ENCODE peak calls at places on chromosomes 12 and 14, in nine cellular contexts. One of them, this sample, is unnamed.

GRCh38 chr14:36339817-36340216 is 19.4 kb upstream of the MBIP start:
- DNase-seq in RWPE2: no peak
- DNase-seq in mammary epithelial cell: no peak
- DNase-seq in stomach: no peak
- DNase-seq in fibroblast of mammary gland: no peak
- DNase-seq in colonic mucosa: no peak
- DNase-seq in heart left ventricle: no peak
- DNase-seq in endodermal cell: no peak
- DNase-seq in hepatocyte: no peak
- DNase-seq in this sample: no peak

GRCh38 chr12:113244015-113244983 is 23.0 kb downstream of the TPCN1 start:
- DNase-seq in RWPE2: no peak
- DNase-seq in mammary epithelial cell: peak; percentile 65
- DNase-seq in stomach: peak; percentile 91
- DNase-seq in fibroblast of mammary gland: no peak
- DNase-seq in colonic mucosa: peak; percentile 82
- DNase-seq in heart left ventricle: peak; percentile 84
- DNase-seq in endodermal cell: peak; percentile 53
- DNase-seq in hepatocyte: no peak
- DNase-seq in this sample: no peak

GRCh38 chr14:71361335-71361734 is 454.1 kb downstream of the PCNX1 start:
- DNase-seq in RWPE2: no peak
- DNase-seq in mammary epithelial cell: peak; percentile 37
- DNase-seq in stomach: no peak
- DNase-seq in fibroblast of mammary gland: peak; percentile 54
- DNase-seq in colonic mucosa: no peak
- DNase-seq in heart left ventricle: no peak
- DNase-seq in endodermal cell: no peak
- DNase-seq in hepatocyte: no peak
- DNase-seq in this sample: no peak

GRCh38 chr14:32657081-32657480 is 281.6 kb upstream of the NPAS3 start:
- DNase-seq in RWPE2: no peak
- DNase-seq in mammary epithelial cell: peak; percentile 62
- DNase-seq in stomach: no peak
- DNase-seq in fibroblast of mammary gland: peak; percentile 92
- DNase-seq in colonic mucosa: peak; percentile 21
- DNase-seq in heart left ventricle: no peak
- DNase-seq in endodermal cell: peak; percentile 46
- DNase-seq in hepatocyte: no peak
- DNase-seq in this sample: no peak

GRCh38 chr12:104582739-104583138 is 126.0 kb downstream of the CHST11 start:
- DNase-seq in RWPE2: no peak
- DNase-seq in mammary epithelial cell: no peak
- DNase-seq in stomach: no peak
- DNase-seq in fibroblast of mammary gland: no peak
- DNase-seq in colonic mucosa: no peak
- DNase-seq in heart left ventricle: no peak
- DNase-seq in endodermal cell: no peak
- DNase-seq in hepatocyte: no peak
- DNase-seq in this sample: no peak

GRCh38 chr14:72686101-72686500 is 207.8 kb downstream of the DPF3 start:
- DNase-seq in RWPE2: no peak
- DNase-seq in mammary epithelial cell: no peak
- DNase-seq in stomach: no peak
- DNase-seq in fibroblast of mammary gland: no peak
- DNase-seq in colonic mucosa: no peak
- DNase-seq in heart left ventricle: no peak
- DNase-seq in endodermal cell: no peak
- DNase-seq in hepatocyte: no peak
- DNase-seq in this sample: no peak

GRCh38 chr14:68466491-68466977 is 326.3 kb downstream of the ZFP36L1 start:
- DNase-seq in RWPE2: peak; percentile 68
- DNase-seq in mammary epithelial cell: peak; percentile 91
- DNase-seq in stomach: no peak
- DNase-seq in fibroblast of mammary gland: peak; percentile 94
- DNase-seq in colonic mucosa: no peak
- DNase-seq in heart left ventricle: peak; percentile 29
- DNase-seq in endodermal cell: no peak
- DNase-seq in hepatocyte: peak; percentile 57
- DNase-seq in this sample: no peak

GRCh38 chr12:82855872-82856271 is 169.2 kb downstream of the TMTC2 start:
- DNase-seq in RWPE2: no peak
- DNase-seq in mammary epithelial cell: no peak
- DNase-seq in stomach: no peak
- DNase-seq in fibroblast of mammary gland: no peak
- DNase-seq in colonic mucosa: no peak
- DNase-seq in heart left ventricle: no peak
- DNase-seq in endodermal cell: no peak
- DNase-seq in hepatocyte: no peak
- DNase-seq in this sample: no peak

GRCh38 chr14:94009767-94010166 is 12.7 kb downstream of the CCDC197 start:
- DNase-seq in RWPE2: no peak
- DNase-seq in mammary epithelial cell: peak; percentile 77
- DNase-seq in stomach: no peak
- DNase-seq in fibroblast of mammary gland: peak; percentile 55
- DNase-seq in colonic mucosa: no peak
- DNase-seq in heart left ventricle: no peak
- DNase-seq in endodermal cell: no peak
- DNase-seq in hepatocyte: no peak
- DNase-seq in this sample: peak; percentile 38

GRCh38 chr14:71089974-71090373 is 182.7 kb downstream of the PCNX1 start:
- DNase-seq in RWPE2: no peak
- DNase-seq in mammary epithelial cell: no peak
- DNase-seq in stomach: no peak
- DNase-seq in fibroblast of mammary gland: peak; percentile 30
- DNase-seq in colonic mucosa: no peak
- DNase-seq in heart left ventricle: no peak
- DNase-seq in endodermal cell: no peak
- DNase-seq in hepatocyte: no peak
- DNase-seq in this sample: no peak

GRCh38 chr12:76029982-76030377 is 1.6 kb downstream of the PHLDA1 start:
- DNase-seq in RWPE2: no peak
- DNase-seq in mammary epithelial cell: peak; percentile 47
- DNase-seq in stomach: no peak
- DNase-seq in fibroblast of mammary gland: peak; percentile 51
- DNase-seq in colonic mucosa: no peak
- DNase-seq in heart left ventricle: no peak
- DNase-seq in endodermal cell: peak; percentile 82
- DNase-seq in hepatocyte: peak; percentile 35
- DNase-seq in this sample: no peak

GRCh38 chr12:41942355-41942754 is 202.3 kb downstream of the GXYLT1 start:
- DNase-seq in RWPE2: no peak
- DNase-seq in mammary epithelial cell: no peak
- DNase-seq in stomach: no peak
- DNase-seq in fibroblast of mammary gland: no peak
- DNase-seq in colonic mucosa: no peak
- DNase-seq in heart left ventricle: no peak
- DNase-seq in endodermal cell: no peak
- DNase-seq in hepatocyte: no peak
- DNase-seq in this sample: no peak

GRCh38 chr14:30273564-30273880 is 285.4 kb upstream of the G2E3 start:
- DNase-seq in RWPE2: no peak
- DNase-seq in mammary epithelial cell: no peak
- DNase-seq in stomach: no peak
- DNase-seq in fibroblast of mammary gland: no peak
- DNase-seq in colonic mucosa: no peak
- DNase-seq in heart left ventricle: no peak
- DNase-seq in endodermal cell: no peak
- DNase-seq in hepatocyte: no peak
- DNase-seq in this sample: no peak

GRCh38 chr14:98871796-98872195 is 400.2 kb downstream of the BCL11B start:
- DNase-seq in RWPE2: no peak
- DNase-seq in mammary epithelial cell: no peak
- DNase-seq in stomach: no peak
- DNase-seq in fibroblast of mammary gland: peak; percentile 2
- DNase-seq in colonic mucosa: no peak
- DNase-seq in heart left ventricle: no peak
- DNase-seq in endodermal cell: no peak
- DNase-seq in hepatocyte: no peak
- DNase-seq in this sample: no peak

DNA sequence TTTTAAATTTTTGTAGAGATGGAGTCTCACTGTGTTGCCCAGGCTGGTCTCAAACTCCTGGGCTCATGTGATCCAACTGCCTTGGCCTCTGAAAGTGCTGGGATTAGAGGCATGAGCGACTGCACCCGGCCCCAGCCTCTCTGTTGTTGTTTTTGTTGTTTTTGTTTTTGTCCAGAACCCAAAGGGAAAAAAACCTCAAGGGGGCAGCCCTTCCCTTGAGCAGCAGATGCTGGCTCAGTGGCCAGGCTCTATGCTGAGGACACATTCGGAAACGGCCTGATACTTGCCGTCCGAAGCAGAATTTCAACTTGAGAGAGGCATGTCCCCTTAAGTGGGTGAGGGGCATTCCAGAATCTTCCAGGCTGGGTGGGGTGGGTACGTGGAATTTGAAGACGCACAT is 6.7 kb downstream of the MVK start:
- DNase-seq in RWPE2: no peak
- DNase-seq in mammary epithelial cell: no peak
- DNase-seq in stomach: no peak
- DNase-seq in fibroblast of mammary gland: no peak
- DNase-seq in colonic mucosa: no peak
- DNase-seq in heart left ventricle: no peak
- DNase-seq in endodermal cell: no peak
- DNase-seq in hepatocyte: no peak
- DNase-seq in this sample: no peak
- TF ChIP-seq CTCF in RWPE2: no peak
- TF ChIP-seq CTCF in mammary epithelial cell: no peak
- TF ChIP-seq CTCF in stomach: no peak
- TF ChIP-seq CTCF in fibroblast of mammary gland: no peak
- TF ChIP-seq CTCF in colonic mucosa: no peak
- TF ChIP-seq CTCF in heart left ventricle: no peak
- TF ChIP-seq CTCF in endodermal cell: peak; percentile 22
- TF ChIP-seq CTCF in hepatocyte: no peak
- TF ChIP-seq CTCF in this sample: no peak

DNA sequence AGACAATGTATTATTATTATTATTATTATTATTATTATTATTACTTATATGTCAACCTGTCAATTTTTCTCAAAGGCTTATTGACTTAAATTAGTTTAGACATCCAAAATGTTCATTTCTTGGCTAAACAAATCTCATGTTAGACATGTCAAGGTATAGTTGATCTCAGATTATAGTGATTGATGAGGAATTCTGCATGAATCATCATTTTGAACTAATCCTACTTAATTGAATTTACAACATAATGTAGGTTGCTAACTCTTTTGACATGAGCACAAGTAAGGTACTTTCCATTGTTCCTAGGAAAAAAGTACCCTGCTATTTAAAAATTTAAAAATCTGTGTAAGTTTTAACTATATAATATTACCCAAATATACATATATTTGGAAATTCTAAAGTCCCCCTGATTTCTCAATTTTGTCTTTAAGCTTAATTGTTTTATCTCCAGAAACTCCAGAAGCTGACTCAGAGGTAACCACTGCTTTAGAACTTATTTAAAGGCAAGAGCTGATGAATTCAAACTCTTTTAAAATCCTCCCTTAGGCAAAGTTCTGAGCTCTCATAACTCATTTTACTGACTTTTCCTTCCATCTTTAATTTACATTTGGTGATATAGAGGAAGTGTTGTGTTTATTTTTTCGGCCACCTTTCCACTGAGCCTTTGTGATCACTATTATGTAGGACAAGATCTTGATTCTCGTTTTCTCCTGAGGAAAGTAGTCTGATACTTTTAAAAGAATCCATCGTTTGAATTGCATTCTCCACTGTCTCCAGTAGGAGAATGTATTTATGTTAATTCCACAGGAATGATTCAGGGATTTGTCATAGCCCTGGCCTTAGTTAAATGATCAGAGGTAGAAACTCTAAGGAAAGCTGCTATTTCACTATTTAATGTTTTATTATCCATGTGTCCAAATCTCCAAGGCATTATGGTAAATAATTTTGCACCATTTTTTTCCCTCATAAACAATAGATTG is 1304.5 kb downstream of the AACS start:
- DNase-seq in RWPE2: no peak
- DNase-seq in mammary epithelial cell: no peak
- DNase-seq in stomach: no peak
- DNase-seq in fibroblast of mammary gland: peak; percentile 34
- DNase-seq in colonic mucosa: no peak
- DNase-seq in heart left ventricle: no peak
- DNase-seq in endodermal cell: no peak
- DNase-seq in hepatocyte: no peak
- DNase-seq in this sample: no peak
- H3K4me3 ChIP-seq in RWPE2: no peak overlapping the region
- H3K4me3 ChIP-seq in mammary epithelial cell: no peak overlapping the region
- H3K4me3 ChIP-seq in stomach: no peak overlapping the region
- H3K4me3 ChIP-seq in fibroblast of mammary gland: no peak overlapping the region
- H3K4me3 ChIP-seq in colonic mucosa: no peak overlapping the region
- H3K4me3 ChIP-seq in heart left ventricle: no peak overlapping the region
- H3K4me3 ChIP-seq in endodermal cell: no peak overlapping the region
- H3K4me3 ChIP-seq in hepatocyte: no peak overlapping the region
- H3K4me3 ChIP-seq in this sample: no peak overlapping the region

DNA sequence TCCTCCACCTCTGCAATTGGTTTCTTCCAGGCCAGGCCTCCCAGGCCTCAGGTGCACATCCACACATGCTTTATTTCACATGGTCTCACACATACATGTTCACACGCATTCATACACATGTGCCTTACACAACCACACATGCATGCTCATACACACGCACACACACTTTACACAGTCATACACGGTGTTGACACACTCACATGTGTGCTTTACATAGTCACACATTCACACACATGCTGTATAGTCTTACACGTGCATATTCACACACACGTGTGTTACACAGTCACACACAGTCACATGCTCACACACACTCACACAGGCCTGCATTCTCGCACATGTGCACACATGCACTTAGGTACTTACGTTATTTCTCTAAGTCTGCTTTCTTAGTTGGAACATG is 18.0 kb upstream of the PLEKHG3 start:
- DNase-seq in RWPE2: no peak
- DNase-seq in mammary epithelial cell: no peak
- DNase-seq in stomach: no peak
- DNase-seq in fibroblast of mammary gland: no peak
- DNase-seq in colonic mucosa: no peak
- DNase-seq in heart left ventricle: no peak
- DNase-seq in endodermal cell: no peak
- DNase-seq in hepatocyte: no peak
- DNase-seq in this sample: no peak
- TF ChIP-seq CTCF in RWPE2: no peak
- TF ChIP-seq CTCF in mammary epithelial cell: no peak
- TF ChIP-seq CTCF in stomach: no peak
- TF ChIP-seq CTCF in fibroblast of mammary gland: no peak
- TF ChIP-seq CTCF in colonic mucosa: no peak
- TF ChIP-seq CTCF in heart left ventricle: no peak
- TF ChIP-seq CTCF in endodermal cell: no peak
- TF ChIP-seq CTCF in hepatocyte: no peak
- TF ChIP-seq CTCF in this sample: no peak

GRCh38 chr12:119876761-119877638 is at the start of gene CIT:
- DNase-seq in RWPE2: peak; percentile 86
- DNase-seq in mammary epithelial cell: peak; percentile 93
- DNase-seq in stomach: peak; percentile 92
- DNase-seq in fibroblast of mammary gland: peak; percentile 95
- DNase-seq in colonic mucosa: peak; percentile 92
- DNase-seq in heart left ventricle: peak; percentile 90
- DNase-seq in endodermal cell: peak; percentile 99
- DNase-seq in hepatocyte: peak; percentile 96
- DNase-seq in this sample: peak; percentile 94

GRCh38 chr12:119883234-119883633 is 6.1 kb upstream of the CIT start:
- DNase-seq in RWPE2: no peak
- DNase-seq in mammary epithelial cell: no peak
- DNase-seq in stomach: no peak
- DNase-seq in fibroblast of mammary gland: no peak
- DNase-seq in colonic mucosa: no peak
- DNase-seq in heart left ventricle: no peak
- DNase-seq in endodermal cell: no peak
- DNase-seq in hepatocyte: no peak
- DNase-seq in this sample: no peak

GRCh38 chr12:119877639-119877948 is 474 bp upstream of the CIT start:
- DNase-seq in RWPE2: no peak
- DNase-seq in mammary epithelial cell: no peak
- DNase-seq in stomach: no peak
- DNase-seq in fibroblast of mammary gland: no peak
- DNase-seq in colonic mucosa: no peak
- DNase-seq in heart left ventricle: no peak
- DNase-seq in endodermal cell: no peak
- DNase-seq in hepatocyte: no peak
- DNase-seq in this sample: no peak
- H3K4me3 ChIP-seq in RWPE2: peak overlapping the region; percentile 77
- H3K4me3 ChIP-seq in mammary epithelial cell: peak overlapping the region; percentile 100
- H3K4me3 ChIP-seq in stomach: peak overlapping the region; percentile 86
- H3K4me3 ChIP-seq in fibroblast of mammary gland: peak overlapping the region; percentile 93
- H3K4me3 ChIP-seq in colonic mucosa: peak overlapping the region; percentile 99
- H3K4me3 ChIP-seq in heart left ventricle: peak overlapping the region; percentile 77
- H3K4me3 ChIP-seq in endodermal cell: peak overlapping the region; percentile 96
- H3K4me3 ChIP-seq in hepatocyte: no peak overlapping the region
- H3K4me3 ChIP-seq in this sample: peak overlapping the region; percentile 78

This sample was measured in HFF-Myc.